ENCODE peak calls at places on chromosomes 12 and 14, in seven cellular contexts. One of them, this sample, is unnamed.
A peak's percentile ranks its signal among the peaks of the same experiment; 100 is the strongest.

GRCh38 chr12:3920378-3921141 is 47.4 kb upstream of the PARP11 start:
- DNase-seq in NCI-H2029: no peak
- DNase-seq in MCF 10A: no peak
- DNase-seq in activated CD4-positive, alpha-beta T cell treated with anti-CD3 and anti-CD28 coated beads, Interleukin-2, amount 10 ng/mL, durations not matched to agents 7 days and 5 days: no peak
- DNase-seq in GM13976: no peak
- DNase-seq in LoVo: no peak
- DNase-seq in dermis blood vessel endothelial cell: peak; percentile 46
- DNase-seq in this sample: no peak

GRCh38 chr14:52080817-52081755 is 12.2 kb upstream of the NID2 start:
- DNase-seq in NCI-H2029: no peak
- DNase-seq in MCF 10A: peak; percentile 55
- DNase-seq in activated CD4-positive, alpha-beta T cell treated with anti-CD3 and anti-CD28 coated beads, Interleukin-2, amount 10 ng/mL, durations not matched to agents 7 days and 5 days: no peak
- DNase-seq in GM13976: no peak
- DNase-seq in LoVo: no peak
- DNase-seq in dermis blood vessel endothelial cell: peak; percentile 13
- DNase-seq in this sample: no peak

GRCh38 chr12:122928891-122929538 is 33.1 kb upstream of the VPS37B start:
- DNase-seq in NCI-H2029: no peak
- DNase-seq in MCF 10A: no peak
- DNase-seq in activated CD4-positive, alpha-beta T cell treated with anti-CD3 and anti-CD28 coated beads, Interleukin-2, amount 10 ng/mL, durations not matched to agents 7 days and 5 days: no peak
- DNase-seq in GM13976: no peak
- DNase-seq in LoVo: no peak
- DNase-seq in dermis blood vessel endothelial cell: no peak
- DNase-seq in this sample: no peak

GRCh38 chr14:70317091-70317968 is 42.2 kb downstream of the COX16 start:
- DNase-seq in NCI-H2029: no peak
- DNase-seq in MCF 10A: no peak
- DNase-seq in activated CD4-positive, alpha-beta T cell treated with anti-CD3 and anti-CD28 coated beads, Interleukin-2, amount 10 ng/mL, durations not matched to agents 7 days and 5 days: no peak
- DNase-seq in GM13976: no peak
- DNase-seq in LoVo: no peak
- DNase-seq in dermis blood vessel endothelial cell: no peak
- DNase-seq in this sample: no peak

GRCh38 chr14:93116676-93117200 is 1.0 kb upstream of the ITPK1 start:
- DNase-seq in NCI-H2029: no peak
- DNase-seq in MCF 10A: no peak
- DNase-seq in activated CD4-positive, alpha-beta T cell treated with anti-CD3 and anti-CD28 coated beads, Interleukin-2, amount 10 ng/mL, durations not matched to agents 7 days and 5 days: no peak
- DNase-seq in GM13976: no peak
- DNase-seq in LoVo: no peak
- DNase-seq in dermis blood vessel endothelial cell: no peak
- DNase-seq in this sample: no peak

GRCh38 chr12:122825773-122826724 is 9.2 kb upstream of the HIP1R start:
- DNase-seq in NCI-H2029: no peak
- DNase-seq in MCF 10A: no peak
- DNase-seq in activated CD4-positive, alpha-beta T cell treated with anti-CD3 and anti-CD28 coated beads, Interleukin-2, amount 10 ng/mL, durations not matched to agents 7 days and 5 days: no peak
- DNase-seq in GM13976: no peak
- DNase-seq in LoVo: peak; percentile 53
- DNase-seq in dermis blood vessel endothelial cell: no peak
- DNase-seq in this sample: no peak

GRCh38 chr12:85658236-85658635 is 178.0 kb downstream of the RASSF9 start:
- DNase-seq in NCI-H2029: no peak
- DNase-seq in MCF 10A: no peak
- DNase-seq in activated CD4-positive, alpha-beta T cell treated with anti-CD3 and anti-CD28 coated beads, Interleukin-2, amount 10 ng/mL, durations not matched to agents 7 days and 5 days: no peak
- DNase-seq in GM13976: no peak
- DNase-seq in LoVo: no peak
- DNase-seq in dermis blood vessel endothelial cell: no peak
- DNase-seq in this sample: no peak

GRCh38 chr12:18837025-18837424 is 99.1 kb downstream of the CAPZA3 start:
- DNase-seq in NCI-H2029: no peak
- DNase-seq in MCF 10A: no peak
- DNase-seq in activated CD4-positive, alpha-beta T cell treated with anti-CD3 and anti-CD28 coated beads, Interleukin-2, amount 10 ng/mL, durations not matched to agents 7 days and 5 days: no peak
- DNase-seq in GM13976: no peak
- DNase-seq in LoVo: no peak
- DNase-seq in dermis blood vessel endothelial cell: no peak
- DNase-seq in this sample: no peak

GRCh38 chr12:4355843-4356327 is 23.6 kb downstream of the FGF23 start:
- DNase-seq in NCI-H2029: no peak
- DNase-seq in MCF 10A: peak; percentile 32
- DNase-seq in activated CD4-positive, alpha-beta T cell treated with anti-CD3 and anti-CD28 coated beads, Interleukin-2, amount 10 ng/mL, durations not matched to agents 7 days and 5 days: peak; percentile 63
- DNase-seq in GM13976: peak; percentile 48
- DNase-seq in LoVo: no peak
- DNase-seq in dermis blood vessel endothelial cell: peak; percentile 50
- DNase-seq in this sample: no peak

GRCh38 chr12:388547-389137 is 478 bp downstream of the KDM5A start:
- DNase-seq in NCI-H2029: no peak
- DNase-seq in MCF 10A: peak; percentile 36
- DNase-seq in activated CD4-positive, alpha-beta T cell treated with anti-CD3 and anti-CD28 coated beads, Interleukin-2, amount 10 ng/mL, durations not matched to agents 7 days and 5 days: peak; percentile 67
- DNase-seq in GM13976: peak; percentile 49
- DNase-seq in LoVo: peak; percentile 20
- DNase-seq in dermis blood vessel endothelial cell: peak; percentile 48
- DNase-seq in this sample: no peak

GRCh38 chr14:78491015-78491414 is 320.8 kb downstream of the NRXN3 start:
- DNase-seq in NCI-H2029: no peak
- DNase-seq in MCF 10A: no peak
- DNase-seq in activated CD4-positive, alpha-beta T cell treated with anti-CD3 and anti-CD28 coated beads, Interleukin-2, amount 10 ng/mL, durations not matched to agents 7 days and 5 days: no peak
- DNase-seq in GM13976: no peak
- DNase-seq in LoVo: no peak
- DNase-seq in dermis blood vessel endothelial cell: no peak
- DNase-seq in this sample: no peak

GRCh38 chr14:22887260-22887989 is 4.4 kb downstream of the REM2 start:
- DNase-seq in NCI-H2029: peak; percentile 100
- DNase-seq in MCF 10A: peak; percentile 96
- DNase-seq in activated CD4-positive, alpha-beta T cell treated with anti-CD3 and anti-CD28 coated beads, Interleukin-2, amount 10 ng/mL, durations not matched to agents 7 days and 5 days: peak; percentile 39
- DNase-seq in GM13976: peak; percentile 76
- DNase-seq in LoVo: peak; percentile 94
- DNase-seq in dermis blood vessel endothelial cell: peak; percentile 26
- DNase-seq in this sample: peak; percentile 84

GRCh38 chr14:96635850-96636249 is 133.7 kb downstream of the PAPOLA start:
- DNase-seq in NCI-H2029: no peak
- DNase-seq in MCF 10A: no peak
- DNase-seq in activated CD4-positive, alpha-beta T cell treated with anti-CD3 and anti-CD28 coated beads, Interleukin-2, amount 10 ng/mL, durations not matched to agents 7 days and 5 days: no peak
- DNase-seq in GM13976: peak; percentile 5
- DNase-seq in LoVo: no peak
- DNase-seq in dermis blood vessel endothelial cell: no peak
- DNase-seq in this sample: no peak

GRCh38 chr12:77947326-77947725 is 116.6 kb downstream of the NAV3 start:
- DNase-seq in NCI-H2029: no peak
- DNase-seq in MCF 10A: no peak
- DNase-seq in activated CD4-positive, alpha-beta T cell treated with anti-CD3 and anti-CD28 coated beads, Interleukin-2, amount 10 ng/mL, durations not matched to agents 7 days and 5 days: no peak
- DNase-seq in GM13976: no peak
- DNase-seq in LoVo: peak; percentile 41
- DNase-seq in dermis blood vessel endothelial cell: peak; percentile 26
- DNase-seq in this sample: no peak

GRCh38 chr14:50875359-50876090 is 3.7 kb downstream of the ABHD12B start:
- DNase-seq in NCI-H2029: no peak
- DNase-seq in MCF 10A: no peak
- DNase-seq in activated CD4-positive, alpha-beta T cell treated with anti-CD3 and anti-CD28 coated beads, Interleukin-2, amount 10 ng/mL, durations not matched to agents 7 days and 5 days: peak; percentile 85
- DNase-seq in GM13976: peak; percentile 80
- DNase-seq in LoVo: no peak
- DNase-seq in dermis blood vessel endothelial cell: no peak
- DNase-seq in this sample: no peak

GRCh38 chr14:85479306-85479705 is 50.6 kb upstream of the FLRT2 start:
- DNase-seq in NCI-H2029: no peak
- DNase-seq in MCF 10A: no peak
- DNase-seq in activated CD4-positive, alpha-beta T cell treated with anti-CD3 and anti-CD28 coated beads, Interleukin-2, amount 10 ng/mL, durations not matched to agents 7 days and 5 days: no peak
- DNase-seq in GM13976: no peak
- DNase-seq in LoVo: no peak
- DNase-seq in dermis blood vessel endothelial cell: no peak
- DNase-seq in this sample: no peak

GRCh38 chr12:47349102-47349769 is 269.5 kb upstream of the AMIGO2 start:
- DNase-seq in NCI-H2029: no peak
- DNase-seq in MCF 10A: no peak
- DNase-seq in activated CD4-positive, alpha-beta T cell treated with anti-CD3 and anti-CD28 coated beads, Interleukin-2, amount 10 ng/mL, durations not matched to agents 7 days and 5 days: no peak
- DNase-seq in GM13976: no peak
- DNase-seq in LoVo: no peak
- DNase-seq in dermis blood vessel endothelial cell: no peak
- DNase-seq in this sample: no peak

GRCh38 chr12:91922674-91923073 is 223.0 kb downstream of the BTG1 start:
- DNase-seq in NCI-H2029: no peak
- DNase-seq in MCF 10A: no peak
- DNase-seq in activated CD4-positive, alpha-beta T cell treated with anti-CD3 and anti-CD28 coated beads, Interleukin-2, amount 10 ng/mL, durations not matched to agents 7 days and 5 days: no peak
- DNase-seq in GM13976: no peak
- DNase-seq in LoVo: no peak
- DNase-seq in dermis blood vessel endothelial cell: no peak
- DNase-seq in this sample: no peak

GRCh38 chr14:72559227-72559626 is 334.7 kb downstream of the DPF3 start:
- DNase-seq in NCI-H2029: no peak
- DNase-seq in MCF 10A: peak; percentile 78
- DNase-seq in activated CD4-positive, alpha-beta T cell treated with anti-CD3 and anti-CD28 coated beads, Interleukin-2, amount 10 ng/mL, durations not matched to agents 7 days and 5 days: no peak
- DNase-seq in GM13976: peak; percentile 20
- DNase-seq in LoVo: no peak
- DNase-seq in dermis blood vessel endothelial cell: peak; percentile 69
- DNase-seq in this sample: no peak

GRCh38 chr14:94392510-94392935 is 4.1 kb upstream of the SERPINA1 start:
- DNase-seq in NCI-H2029: no peak
- DNase-seq in MCF 10A: peak; percentile 94
- DNase-seq in activated CD4-positive, alpha-beta T cell treated with anti-CD3 and anti-CD28 coated beads, Interleukin-2, amount 10 ng/mL, durations not matched to agents 7 days and 5 days: peak; percentile 76
- DNase-seq in GM13976: peak; percentile 44
- DNase-seq in LoVo: no peak
- DNase-seq in dermis blood vessel endothelial cell: no peak
- DNase-seq in this sample: no peak

GRCh38 chr12:104276192-104277131 is 27.1 kb upstream of the EID3 start:
- DNase-seq in NCI-H2029: peak; percentile 91
- DNase-seq in MCF 10A: no peak
- DNase-seq in activated CD4-positive, alpha-beta T cell treated with anti-CD3 and anti-CD28 coated beads, Interleukin-2, amount 10 ng/mL, durations not matched to agents 7 days and 5 days: no peak
- DNase-seq in GM13976: peak; percentile 59
- DNase-seq in LoVo: peak; percentile 60
- DNase-seq in dermis blood vessel endothelial cell: no peak
- DNase-seq in this sample: peak; percentile 81